ENCODE peak calls at places on chromosome 5, in four cellular contexts. E, I, T and O are unnamed samples.
A peak's percentile ranks its signal among the peaks of the same experiment; 100 is the strongest.

GRCh38 chr5:76106149-76106548 is 23.0 kb downstream of the SV2C start:
- DNase-seq in T (no peak), I (no peak), E (no peak), O (no peak)

GRCh38 chr5:94304146-94304545 is 314.3 kb downstream of the KIAA0825 start:
- DNase-seq in I (no peak), E (no peak), T (no peak), O (no peak)

GRCh38 chr5:13843181-13843846 is 101.2 kb downstream of the DNAH5 start:
- DNase-seq in E (no peak), T (no peak), I (no peak), O (no peak)

GRCh38 chr5:172868924-172869565 is 35.0 kb downstream of the ERGIC1 start:
- DNase-seq in E (no peak), T (no peak), I (peak; percentile 23), O (peak; percentile 64)

GRCh38 chr5:33588654-33589372 is 148.0 kb downstream of the TARS1 start:
- DNase-seq in I (peak; percentile 47), T (no peak), E (peak; percentile 83), O (peak; percentile 34)

GRCh38 chr5:126119894-126120442 is 303.2 kb upstream of the GRAMD2B start:
- DNase-seq in T (no peak), I (no peak), E (no peak), O (no peak)

GRCh38 chr5:178982941-178983340 is 12.2 kb downstream of the GRM6 start:
- DNase-seq in T (no peak), I (no peak), E (no peak), O (no peak)

GRCh38 chr5:148909001-148909400 is 82.6 kb downstream of the ADRB2 start:
- DNase-seq in E (no peak), T (no peak), I (no peak), O (no peak)

GRCh38 chr5:35852084-35852734 is 4.5 kb upstream of the IL7R start:
- DNase-seq in E (peak; percentile 12), T (peak; percentile 26), I (no peak), O (no peak)

GRCh38 chr5:134524826-134525686 is at the start of gene JADE2:
- DNase-seq in E (peak; percentile 46), I (peak; percentile 80), T (no peak), O (peak; percentile 40)

GRCh38 chr5:176740131-176740701 is 70.1 kb upstream of the UNC5A start:
- DNase-seq in T (no peak), E (no peak), I (no peak), O (no peak)

GRCh38 chr5:18807256-18808193 is 1173.3 kb downstream of the TAF11L14 start:
- DNase-seq in I (no peak), E (no peak), T (no peak), O (no peak)

GRCh38 chr5:17113174-17113941 is 104.1 kb upstream of the BASP1 start:
- DNase-seq in I (no peak), E (no peak), T (no peak), O (no peak)

GRCh38 chr5:122471031-122471751 is 159.2 kb downstream of the SNCAIP start:
- DNase-seq in E (peak; percentile 26), I (no peak), T (no peak), O (no peak)

GRCh38 chr5:177304392-177305119 is 957 bp downstream of the PRELID1 start:
- DNase-seq in T (no peak), E (no peak), I (peak; percentile 52), O (peak; percentile 55)

GRCh38 chr5:116572375-116573278 is 2.0 kb downstream of the SEMA6A start:
- DNase-seq in I (no peak), E (peak; percentile 41), T (no peak), O (no peak)

GRCh38 chr5:15522141-15522540 is 22.2 kb downstream of the FBXL7 start:
- DNase-seq in E (no peak), T (no peak), I (no peak), O (no peak)

GRCh38 chr5:179732918-179733763 is 519 bp downstream of the MAML1 start:
- DNase-seq in I (no peak), E (peak; percentile 52), T (no peak), O (no peak)

GRCh38 chr5:170314696-170315095 is 17.1 kb upstream of the LCP2 start:
- DNase-seq in I (no peak), E (no peak), T (no peak), O (no peak)

GRCh38 chr5:101897914-101898313 is 398.2 kb downstream of the SLCO4C1 start:
- DNase-seq in E (no peak), I (no peak), T (peak; percentile 1), O (no peak)

GRCh38 chr5:66757219-66757833 is 161.1 kb downstream of the MAST4 start:
- DNase-seq in T (no peak), I (no peak), E (peak; percentile 11), O (peak; percentile 20)

GRCh38 chr5:177440211-177440989 is 6.2 kb upstream of the PRR7 start:
- DNase-seq in T (no peak), E (no peak), I (no peak), O (no peak)

GRCh38 chr5:149128023-149128875 is 13.0 kb upstream of the ABLIM3 start:
- DNase-seq in T (no peak), I (peak; percentile 61), E (peak; percentile 67), O (no peak)

GRCh38 chr5:10762178-10762775 is 1.2 kb upstream of the DAP start:
- DNase-seq in E (no peak), T (no peak), I (no peak), O (no peak)

GRCh38 chr5:96597441-96598020 is 64.6 kb upstream of the CAST start:
- DNase-seq in I (no peak), T (no peak), E (no peak), O (no peak)

GRCh38 chr5:58818515-58818914 is 235.6 kb downstream of the RAB3C start:
- DNase-seq in T (no peak), I (no peak), E (no peak), O (no peak)

GRCh38 chr5:180935203-180935602 is 36.2 kb downstream of the BTNL8 start:
- DNase-seq in I (peak; percentile 0), E (no peak), T (no peak), O (no peak)

GRCh38 chr5:885529-885928 is 7.1 kb downstream of the BRD9 start:
- DNase-seq in I (no peak), T (no peak), E (no peak), O (no peak)

GRCh38 chr5:154157483-154158378 is 32.8 kb upstream of the GALNT10 start:
- DNase-seq in T (no peak), E (peak; percentile 72), I (peak; percentile 61), O (no peak)

GRCh38 chr5:73265641-73266040 is 92.6 kb downstream of the TMEM174 start:
- DNase-seq in T (no peak), I (no peak), E (no peak), O (no peak)

GRCh38 chr5:103624035-103624461 is 61.5 kb upstream of the NUDT12 start:
- DNase-seq in E (no peak), I (no peak), T (no peak), O (no peak)

GRCh38 chr5:137122075-137122474 is 377.1 kb downstream of the SPOCK1 start:
- DNase-seq in T (no peak), E (no peak), I (no peak), O (no peak)
- TF ChIP-seq ETV6 in T (no peak), E (no peak), I (no peak), O (no peak)

GRCh38 chr5:142422426-142422825 is 97.6 kb upstream of the SPRY4 start:
- DNase-seq in E (no peak), I (no peak), T (no peak), O (no peak)
- TF ChIP-seq ETV6 in E (no peak), I (no peak), T (no peak), O (no peak)

DNA sequence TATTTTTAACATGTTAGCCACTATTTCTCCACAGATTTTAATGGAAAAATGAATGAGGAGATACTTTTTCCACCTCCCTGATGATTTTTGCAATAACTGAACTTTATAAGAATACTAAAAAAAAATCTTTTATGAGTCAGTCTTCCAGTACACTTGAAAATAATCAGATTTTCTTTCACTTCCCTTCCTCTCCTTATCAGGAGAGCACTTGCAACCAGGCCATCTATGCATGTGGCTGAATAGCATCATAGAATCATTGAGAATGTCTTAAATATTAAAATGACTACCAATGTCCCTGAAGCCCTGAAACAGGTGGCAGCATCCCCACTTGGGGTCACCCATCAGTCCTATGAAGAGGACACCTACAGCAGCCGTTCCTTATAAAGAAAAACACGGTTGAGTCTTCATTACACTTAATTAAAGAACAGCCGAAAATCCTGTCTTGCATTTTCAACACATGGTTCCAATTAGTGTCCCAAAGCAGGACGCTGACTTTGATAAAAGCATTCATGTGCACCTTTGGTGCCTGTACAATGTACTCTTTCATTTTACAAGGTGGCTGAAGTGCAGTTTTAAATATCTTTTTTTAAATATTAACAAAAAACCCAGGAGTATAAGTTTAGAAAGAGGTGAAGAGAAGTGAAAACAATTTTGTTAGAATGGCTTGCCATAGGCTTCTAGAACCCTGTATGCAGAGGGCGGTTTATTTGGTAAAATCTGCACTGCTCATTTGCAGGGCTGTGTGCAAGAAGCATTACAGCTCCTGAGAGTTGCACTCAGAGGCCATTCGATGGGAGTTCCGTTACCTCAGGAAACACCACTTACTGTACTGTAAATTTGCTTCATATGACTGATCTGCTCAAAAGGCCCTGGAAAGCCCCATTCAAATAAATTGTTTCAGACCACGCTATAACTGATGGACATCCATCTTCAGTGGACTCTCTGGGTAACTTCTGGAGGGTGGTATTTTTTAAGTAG is 106.9 kb upstream of the VCAN start:
- DNase-seq in I (no peak), T (peak; percentile 59), E (no peak), O (no peak)
- TF ChIP-seq ETV6 in I (no peak), T (peak; percentile 42), E (no peak), O (no peak)

DNA sequence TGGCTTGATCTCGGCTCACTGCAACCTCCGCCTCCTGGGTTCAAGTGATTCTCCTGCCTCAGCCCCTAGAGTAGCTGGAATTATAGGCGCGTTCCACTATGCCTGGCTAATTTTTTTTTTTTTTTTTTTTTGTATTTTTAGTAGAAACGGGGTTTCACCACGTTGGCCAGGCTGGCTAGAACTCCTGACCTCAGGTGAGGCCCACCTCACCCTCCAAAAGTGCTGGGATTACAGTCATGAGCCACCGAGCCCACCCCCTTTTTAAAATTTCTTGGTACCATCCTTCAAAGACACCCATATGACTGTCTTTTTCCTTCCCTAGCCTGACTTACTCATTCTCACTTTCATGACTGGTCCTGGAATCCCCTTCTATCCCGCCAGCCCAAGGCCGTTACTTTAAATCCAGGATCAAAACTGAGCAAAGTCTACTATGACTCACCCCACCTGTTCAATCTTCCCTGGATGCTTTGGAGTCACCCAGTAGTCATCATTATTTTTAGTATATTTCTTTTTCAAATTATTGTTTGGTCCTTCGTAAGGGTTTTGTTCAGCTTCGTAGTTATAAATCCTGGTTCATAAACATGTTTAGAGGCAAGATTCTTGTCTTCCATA is 1.2 kb upstream of the TBCA start:
- DNase-seq in E (no peak), T (no peak), I (no peak), O (peak; percentile 55)
- TF ChIP-seq ETV6 in E (no peak), T (no peak), I (no peak), O (no peak)

GRCh38 chr5:147830035-147830434 is 1.4 kb downstream of the SPINK1 start:
- DNase-seq in I (no peak), T (no peak), E (no peak), O (peak; percentile 5)
- TF ChIP-seq ETV6 in I (no peak), T (no peak), E (no peak), O (no peak)